ENCODE peak calls at places on chromosomes 2 and 18, in nine cellular contexts. One of them, this sample, is unnamed.

GRCh38 chr18:44733069-44733753 is 52.5 kb downstream of the SETBP1 start:
- DNase-seq in upper lobe of right lung: no peak
- DNase-seq in Karpas-422: no peak
- DNase-seq in H1: no peak
- DNase-seq in neural progenitor cell: no peak
- DNase-seq in A549: peak
- DNase-seq in heart right ventricle: no peak
- DNase-seq in sigmoid colon: no peak
- DNase-seq in left ventricle myocardium inferior: no peak
- DNase-seq in this sample: no peak

GRCh38 chr2:204152616-204153015 is 216.1 kb downstream of the ICOS start:
- DNase-seq in upper lobe of right lung: no peak
- DNase-seq in Karpas-422: no peak
- DNase-seq in H1: no peak
- DNase-seq in neural progenitor cell: peak
- DNase-seq in A549: no peak
- DNase-seq in heart right ventricle: no peak
- DNase-seq in sigmoid colon: no peak
- DNase-seq in left ventricle myocardium inferior: no peak
- DNase-seq in this sample: no peak

GRCh38 chr2:214774108-214774507 is 35.4 kb downstream of the BARD1 start:
- DNase-seq in upper lobe of right lung: no peak
- DNase-seq in Karpas-422: no peak
- DNase-seq in H1: no peak
- DNase-seq in neural progenitor cell: no peak
- DNase-seq in A549: no peak
- DNase-seq in heart right ventricle: no peak
- DNase-seq in sigmoid colon: no peak
- DNase-seq in left ventricle myocardium inferior: no peak
- DNase-seq in this sample: no peak

GRCh38 chr2:104851236-104852160 is 2.4 kb upstream of the POU3F3 start:
- DNase-seq in upper lobe of right lung: no peak
- DNase-seq in Karpas-422: no peak
- DNase-seq in H1: no peak
- DNase-seq in neural progenitor cell: no peak
- DNase-seq in A549: no peak
- DNase-seq in heart right ventricle: no peak
- DNase-seq in sigmoid colon: no peak
- DNase-seq in left ventricle myocardium inferior: no peak
- DNase-seq in this sample: no peak

GRCh38 chr2:38523728-38524437 is 78.8 kb downstream of the HNRNPLL start:
- DNase-seq in upper lobe of right lung: no peak
- DNase-seq in Karpas-422: peak
- DNase-seq in H1: no peak
- DNase-seq in neural progenitor cell: peak
- DNase-seq in A549: no peak
- DNase-seq in heart right ventricle: no peak
- DNase-seq in sigmoid colon: no peak
- DNase-seq in left ventricle myocardium inferior: no peak
- DNase-seq in this sample: peak

GRCh38 chr2:26811261-26811660 is 25.4 kb downstream of the CENPA start:
- DNase-seq in upper lobe of right lung: no peak
- DNase-seq in Karpas-422: no peak
- DNase-seq in H1: no peak
- DNase-seq in neural progenitor cell: no peak
- DNase-seq in A549: no peak
- DNase-seq in heart right ventricle: no peak
- DNase-seq in sigmoid colon: no peak
- DNase-seq in left ventricle myocardium inferior: no peak
- DNase-seq in this sample: no peak

GRCh38 chr2:50098242-50098641 is 933.7 kb downstream of the NRXN1 start:
- DNase-seq in upper lobe of right lung: no peak
- DNase-seq in Karpas-422: no peak
- DNase-seq in H1: no peak
- DNase-seq in neural progenitor cell: no peak
- DNase-seq in A549: no peak
- DNase-seq in heart right ventricle: no peak
- DNase-seq in sigmoid colon: no peak
- DNase-seq in left ventricle myocardium inferior: no peak
- DNase-seq in this sample: no peak

GRCh38 chr2:33215299-33215698 is 261.1 kb upstream of the RASGRP3 start:
- DNase-seq in upper lobe of right lung: no peak
- DNase-seq in Karpas-422: no peak
- DNase-seq in H1: no peak
- DNase-seq in neural progenitor cell: no peak
- DNase-seq in A549: no peak
- DNase-seq in heart right ventricle: peak
- DNase-seq in sigmoid colon: peak
- DNase-seq in left ventricle myocardium inferior: peak
- DNase-seq in this sample: peak

GRCh38 chr2:201915446-201915845 is 109.1 kb downstream of the CDK15 start:
- DNase-seq in upper lobe of right lung: no peak
- DNase-seq in Karpas-422: peak
- DNase-seq in H1: no peak
- DNase-seq in neural progenitor cell: no peak
- DNase-seq in A549: no peak
- DNase-seq in heart right ventricle: no peak
- DNase-seq in sigmoid colon: no peak
- DNase-seq in left ventricle myocardium inferior: no peak
- DNase-seq in this sample: no peak

GRCh38 chr18:73118121-73118816 is 250.5 kb upstream of the NETO1 start:
- DNase-seq in upper lobe of right lung: no peak
- DNase-seq in Karpas-422: no peak
- DNase-seq in H1: no peak
- DNase-seq in neural progenitor cell: no peak
- DNase-seq in A549: no peak
- DNase-seq in heart right ventricle: no peak
- DNase-seq in sigmoid colon: no peak
- DNase-seq in left ventricle myocardium inferior: no peak
- DNase-seq in this sample: no peak

GRCh38 chr18:67217551-67218166 is 298.9 kb downstream of the DSEL start:
- DNase-seq in upper lobe of right lung: no peak
- DNase-seq in Karpas-422: peak
- DNase-seq in H1: no peak
- DNase-seq in neural progenitor cell: peak
- DNase-seq in A549: peak
- DNase-seq in heart right ventricle: no peak
- DNase-seq in sigmoid colon: peak
- DNase-seq in left ventricle myocardium inferior: no peak
- DNase-seq in this sample: peak

GRCh38 chr2:30714811-30715709 is 92.2 kb downstream of the CAPN13 start:
- DNase-seq in upper lobe of right lung: peak
- DNase-seq in Karpas-422: no peak
- DNase-seq in H1: no peak
- DNase-seq in neural progenitor cell: peak
- DNase-seq in A549: no peak
- DNase-seq in heart right ventricle: no peak
- DNase-seq in sigmoid colon: peak
- DNase-seq in left ventricle myocardium inferior: no peak
- DNase-seq in this sample: peak

GRCh38 chr18:42925036-42925435 is 190.4 kb downstream of the RIT2 start:
- DNase-seq in upper lobe of right lung: no peak
- DNase-seq in Karpas-422: no peak
- DNase-seq in H1: no peak
- DNase-seq in neural progenitor cell: no peak
- DNase-seq in A549: no peak
- DNase-seq in heart right ventricle: no peak
- DNase-seq in sigmoid colon: no peak
- DNase-seq in left ventricle myocardium inferior: no peak
- DNase-seq in this sample: no peak

GRCh38 chr18:52750995-52751394 is 411.0 kb downstream of the DCC start:
- DNase-seq in upper lobe of right lung: no peak
- DNase-seq in Karpas-422: no peak
- DNase-seq in H1: no peak
- DNase-seq in neural progenitor cell: no peak
- DNase-seq in A549: no peak
- DNase-seq in heart right ventricle: no peak
- DNase-seq in sigmoid colon: no peak
- DNase-seq in left ventricle myocardium inferior: no peak
- DNase-seq in this sample: no peak

GRCh38 chr18:8301427-8302172 is 307.6 kb upstream of the RAB12 start:
- DNase-seq in upper lobe of right lung: no peak
- DNase-seq in Karpas-422: no peak
- DNase-seq in H1: no peak
- DNase-seq in neural progenitor cell: peak
- DNase-seq in A549: no peak
- DNase-seq in heart right ventricle: no peak
- DNase-seq in sigmoid colon: no peak
- DNase-seq in left ventricle myocardium inferior: no peak
- DNase-seq in this sample: no peak

GRCh38 chr2:37630778-37631177 is 40.7 kb downstream of the CDC42EP3 start:
- DNase-seq in upper lobe of right lung: no peak
- DNase-seq in Karpas-422: no peak
- DNase-seq in H1: no peak
- DNase-seq in neural progenitor cell: no peak
- DNase-seq in A549: no peak
- DNase-seq in heart right ventricle: no peak
- DNase-seq in sigmoid colon: no peak
- DNase-seq in left ventricle myocardium inferior: no peak
- DNase-seq in this sample: no peak

DNA sequence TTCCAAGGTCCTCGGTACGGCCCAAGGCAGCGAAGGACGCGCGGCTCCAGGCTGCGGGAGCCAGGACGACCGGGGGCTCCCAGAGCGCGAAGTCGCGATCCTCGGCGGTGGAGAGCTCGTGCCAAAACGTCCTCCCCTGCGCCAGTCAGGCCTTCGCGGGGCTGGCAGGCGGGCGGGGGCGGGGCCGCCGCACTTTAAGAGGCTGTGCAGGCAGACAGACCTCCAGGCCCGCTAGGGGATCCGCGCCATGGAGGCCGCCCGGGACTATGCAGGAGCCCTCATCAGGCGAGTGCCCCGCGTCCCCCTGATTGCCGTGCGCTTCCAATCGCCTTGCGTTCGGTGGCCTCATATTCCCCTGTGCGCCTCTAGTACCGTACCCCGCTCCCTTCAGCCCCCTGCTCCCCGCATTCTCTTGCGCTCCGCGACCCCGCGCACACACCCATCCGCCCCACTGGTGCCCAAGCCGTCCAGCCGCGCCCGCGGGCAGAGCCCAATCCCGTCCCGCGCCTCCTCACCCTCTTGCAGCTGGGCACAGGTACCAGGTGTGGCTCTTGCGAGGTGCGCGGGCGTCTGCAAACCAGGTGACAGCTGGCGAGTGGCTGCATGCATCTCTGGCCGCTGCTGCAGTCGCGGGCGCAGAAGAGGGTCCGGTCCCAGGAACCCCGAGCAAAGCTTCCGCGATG is at the start of gene CIDEA:
- DNase-seq in upper lobe of right lung: no peak
- DNase-seq in Karpas-422: no peak
- DNase-seq in H1: no peak
- DNase-seq in neural progenitor cell: peak
- DNase-seq in A549: no peak
- DNase-seq in heart right ventricle: no peak
- DNase-seq in sigmoid colon: no peak
- DNase-seq in left ventricle myocardium inferior: no peak
- DNase-seq in this sample: no peak
- H3K4me3 ChIP-seq in upper lobe of right lung: no peak
- H3K4me3 ChIP-seq in Karpas-422: no peak
- H3K4me3 ChIP-seq in H1: peak
- H3K4me3 ChIP-seq in neural progenitor cell: peak
- H3K4me3 ChIP-seq in A549: peak
- H3K4me3 ChIP-seq in heart right ventricle: peak
- H3K4me3 ChIP-seq in sigmoid colon: peak
- H3K4me3 ChIP-seq in left ventricle myocardium inferior: peak
- H3K4me3 ChIP-seq in this sample: peak

DNA sequence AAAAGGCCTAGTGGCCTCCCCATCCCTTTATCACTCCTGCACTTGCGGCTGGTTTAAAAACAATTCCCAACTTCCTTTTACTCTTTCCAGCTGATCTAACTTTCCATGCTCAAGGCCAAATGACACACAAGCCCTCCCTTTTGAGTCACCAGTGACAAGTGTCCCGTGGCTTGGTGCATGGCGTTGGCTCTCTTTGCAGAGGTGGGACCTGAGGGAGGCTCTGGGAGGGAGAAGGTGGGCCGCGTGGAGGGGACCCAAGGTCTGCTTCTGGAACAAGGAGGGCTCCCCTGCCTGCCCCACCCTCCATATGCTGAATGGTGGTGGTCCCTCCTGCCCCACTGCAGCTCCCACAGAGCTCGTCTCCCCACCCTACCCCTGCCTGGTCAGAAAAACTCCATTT is 30.8 kb upstream of the HPCAL1 start:
- DNase-seq in upper lobe of right lung: peak
- DNase-seq in Karpas-422: no peak
- DNase-seq in H1: no peak
- DNase-seq in neural progenitor cell: no peak
- DNase-seq in A549: no peak
- DNase-seq in heart right ventricle: no peak
- DNase-seq in sigmoid colon: no peak
- DNase-seq in left ventricle myocardium inferior: no peak
- DNase-seq in this sample: no peak
- H3K4me3 ChIP-seq in upper lobe of right lung: no peak
- H3K4me3 ChIP-seq in Karpas-422: no peak
- H3K4me3 ChIP-seq in H1: no peak
- H3K4me3 ChIP-seq in neural progenitor cell: no peak
- H3K4me3 ChIP-seq in A549: no peak
- H3K4me3 ChIP-seq in heart right ventricle: no peak
- H3K4me3 ChIP-seq in sigmoid colon: no peak
- H3K4me3 ChIP-seq in left ventricle myocardium inferior: no peak
- H3K4me3 ChIP-seq in this sample: no peak

DNA sequence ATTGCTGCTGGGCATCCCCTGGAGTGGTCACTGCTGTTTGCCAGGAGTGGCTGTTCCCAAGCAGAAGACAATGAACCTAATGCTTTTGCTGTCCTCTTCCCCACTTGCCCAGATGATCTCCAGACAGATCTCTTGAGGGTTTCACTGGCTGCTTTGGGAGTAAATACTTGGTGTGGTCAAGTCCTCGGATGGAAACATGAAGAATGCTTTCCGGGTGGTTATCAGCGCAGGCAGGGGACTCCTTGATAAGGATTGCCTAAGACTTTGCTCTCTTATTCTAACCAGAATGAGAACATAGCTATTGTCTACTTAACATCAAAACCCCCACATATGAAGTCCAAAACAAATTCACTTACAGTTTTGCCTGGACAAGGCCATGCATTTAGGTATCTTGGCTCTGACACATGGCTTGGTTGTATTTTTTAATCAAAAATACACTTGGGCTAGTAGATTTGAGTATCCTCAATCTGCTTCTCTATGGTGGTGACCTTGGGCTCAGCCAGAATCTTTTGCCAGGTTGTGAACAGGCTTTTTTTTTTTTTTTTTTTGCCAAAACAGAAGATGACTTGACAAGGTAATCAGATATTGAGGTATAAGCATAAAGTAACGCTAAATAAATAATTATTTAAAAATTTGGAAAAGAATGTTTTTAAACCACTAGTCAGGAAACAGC is 34.8 kb upstream of the MYO3B start:
- DNase-seq in upper lobe of right lung: no peak
- DNase-seq in Karpas-422: peak
- DNase-seq in H1: no peak
- DNase-seq in neural progenitor cell: no peak
- DNase-seq in A549: no peak
- DNase-seq in heart right ventricle: no peak
- DNase-seq in sigmoid colon: no peak
- DNase-seq in left ventricle myocardium inferior: no peak
- DNase-seq in this sample: no peak
- H3K4me3 ChIP-seq in upper lobe of right lung: no peak
- H3K4me3 ChIP-seq in Karpas-422: peak
- H3K4me3 ChIP-seq in H1: no peak
- H3K4me3 ChIP-seq in neural progenitor cell: no peak
- H3K4me3 ChIP-seq in A549: no peak
- H3K4me3 ChIP-seq in heart right ventricle: no peak
- H3K4me3 ChIP-seq in sigmoid colon: no peak
- H3K4me3 ChIP-seq in left ventricle myocardium inferior: no peak
- H3K4me3 ChIP-seq in this sample: no peak

GRCh38 chr18:74171910-74172606 is 23.7 kb downstream of the TIMM21 start:
- DNase-seq in upper lobe of right lung: no peak
- DNase-seq in Karpas-422: no peak
- DNase-seq in H1: no peak
- DNase-seq in neural progenitor cell: no peak
- DNase-seq in A549: no peak
- DNase-seq in heart right ventricle: no peak
- DNase-seq in sigmoid colon: no peak
- DNase-seq in left ventricle myocardium inferior: no peak
- DNase-seq in this sample: no peak
- H3K4me3 ChIP-seq in upper lobe of right lung: peak
- H3K4me3 ChIP-seq in Karpas-422: peak
- H3K4me3 ChIP-seq in H1: no peak
- H3K4me3 ChIP-seq in neural progenitor cell: no peak
- H3K4me3 ChIP-seq in A549: peak
- H3K4me3 ChIP-seq in heart right ventricle: no peak
- H3K4me3 ChIP-seq in sigmoid colon: peak
- H3K4me3 ChIP-seq in left ventricle myocardium inferior: no peak
- H3K4me3 ChIP-seq in this sample: no peak

This sample was measured in right atrium auricular region.